ENCODE peak calls at places on chromosomes 13 and 19, in seven cellular contexts. Y is testis, E is astrocyte of the cerebellum, V is lower leg skin, B is choroid plexus epithelial cell, F is glutamatergic neuron, O is cardiac muscle cell. P is an unnamed sample.

GRCh38 chr13:40974460-40975407 is 44.4 kb downstream of the ELF1 start:
- DNase-seq in Y (peak), E (no peak), V (no peak), B (peak), F (no peak), O (peak), P (peak)

GRCh38 chr19:10862561-10863106 is 8.7 kb upstream of the CARM1 start:
- DNase-seq in Y (no peak), E (no peak), V (no peak), B (no peak), F (no peak), O (no peak), P (no peak)

GRCh38 chr13:44912617-44913016 is 76.7 kb downstream of the NUFIP1 start:
- DNase-seq in Y (no peak), E (no peak), V (no peak), B (no peak), F (no peak), O (no peak), P (no peak)

GRCh38 chr13:97000295-97000925 is 6.1 kb upstream of the OXGR1 start:
- DNase-seq in Y (no peak), E (no peak), V (no peak), B (no peak), F (no peak), O (peak), P (no peak)

GRCh38 chr19:8569066-8569761 is 8.0 kb downstream of the MYO1F start:
- DNase-seq in Y (peak), E (peak), V (peak), B (peak), F (no peak), O (peak), P (no peak)

GRCh38 chr19:47310819-47311218 is 1.2 kb downstream of the C5AR1 start:
- DNase-seq in Y (peak), E (no peak), V (no peak), B (peak), F (no peak), O (peak), P (no peak)

GRCh38 chr19:45130236-45130635 is 30.5 kb downstream of the NKPD1 start:
- DNase-seq in Y (no peak), E (no peak), V (no peak), B (no peak), F (no peak), O (no peak), P (no peak)

GRCh38 chr19:45471866-45472556 is 4.2 kb downstream of the FOSB start:
- DNase-seq in Y (no peak), E (no peak), V (no peak), B (no peak), F (no peak), O (peak), P (no peak)

GRCh38 chr13:97058896-97059295 is 64.6 kb upstream of the OXGR1 start:
- DNase-seq in Y (no peak), E (peak), V (no peak), B (peak), F (no peak), O (no peak), P (no peak)

GRCh38 chr13:30114586-30115256 is 192.6 kb downstream of the KATNAL1 start:
- DNase-seq in Y (peak), E (peak), V (peak), B (peak), F (peak), O (peak), P (peak)

GRCh38 chr13:102638741-102639140 is 42.0 kb downstream of the TPP2 start:
- DNase-seq in Y (no peak), E (no peak), V (no peak), B (no peak), F (no peak), O (no peak), P (no peak)

GRCh38 chr13:112980441-112980840 is 11.4 kb downstream of the MCF2L start:
- DNase-seq in Y (no peak), E (no peak), V (no peak), B (no peak), F (no peak), O (no peak), P (no peak)

GRCh38 chr13:24230428-24231072 is 70.0 kb downstream of the SPATA13 start:
- DNase-seq in Y (no peak), E (no peak), V (no peak), B (no peak), F (no peak), O (no peak), P (no peak)

GRCh38 chr13:71876648-71877279 is 9.8 kb upstream of the DACH1 start:
- DNase-seq in Y (no peak), E (no peak), V (no peak), B (no peak), F (no peak), O (no peak), P (no peak)

GRCh38 chr13:44404261-44405139 is 30.9 kb downstream of the SERP2 start:
- DNase-seq in Y (no peak), E (no peak), V (no peak), B (no peak), F (no peak), O (no peak), P (no peak)

GRCh38 chr13:114131581-114132418 is 623 bp downstream of the RASA3 start:
- DNase-seq in Y (no peak), E (no peak), V (no peak), B (peak), F (no peak), O (peak), P (no peak)

GRCh38 chr13:24263652-24264051 is 45.7 kb upstream of the C1QTNF9 start:
- DNase-seq in Y (no peak), E (no peak), V (no peak), B (peak), F (no peak), O (peak), P (no peak)

GRCh38 chr13:28336193-28336657 is 158.7 kb downstream of the FLT1 start:
- DNase-seq in Y (no peak), E (no peak), V (no peak), B (no peak), F (no peak), O (no peak), P (peak)

GRCh38 chr13:27857271-27857670 is 62.5 kb upstream of the PDX1 start:
- DNase-seq in Y (no peak), E (no peak), V (no peak), B (no peak), F (peak), O (no peak), P (no peak)

GRCh38 chr13:35884211-35884610 is 247.0 kb downstream of the DCLK1 start:
- DNase-seq in Y (no peak), E (no peak), V (no peak), B (no peak), F (no peak), O (peak), P (no peak)

GRCh38 chr13:39915418-39915817 is 260.0 kb downstream of the COG6 start:
- DNase-seq in Y (no peak), E (no peak), V (no peak), B (no peak), F (no peak), O (no peak), P (no peak)

GRCh38 chr13:46728777-46729176 is 68.2 kb downstream of the ESD start:
- DNase-seq in Y (no peak), E (no peak), V (no peak), B (peak), F (no peak), O (no peak), P (peak)
- TF ChIP-seq CTCF in Y (no peak), E (no peak), V (no peak), B (peak), F (peak), O (no peak), P (no peak)

DNA sequence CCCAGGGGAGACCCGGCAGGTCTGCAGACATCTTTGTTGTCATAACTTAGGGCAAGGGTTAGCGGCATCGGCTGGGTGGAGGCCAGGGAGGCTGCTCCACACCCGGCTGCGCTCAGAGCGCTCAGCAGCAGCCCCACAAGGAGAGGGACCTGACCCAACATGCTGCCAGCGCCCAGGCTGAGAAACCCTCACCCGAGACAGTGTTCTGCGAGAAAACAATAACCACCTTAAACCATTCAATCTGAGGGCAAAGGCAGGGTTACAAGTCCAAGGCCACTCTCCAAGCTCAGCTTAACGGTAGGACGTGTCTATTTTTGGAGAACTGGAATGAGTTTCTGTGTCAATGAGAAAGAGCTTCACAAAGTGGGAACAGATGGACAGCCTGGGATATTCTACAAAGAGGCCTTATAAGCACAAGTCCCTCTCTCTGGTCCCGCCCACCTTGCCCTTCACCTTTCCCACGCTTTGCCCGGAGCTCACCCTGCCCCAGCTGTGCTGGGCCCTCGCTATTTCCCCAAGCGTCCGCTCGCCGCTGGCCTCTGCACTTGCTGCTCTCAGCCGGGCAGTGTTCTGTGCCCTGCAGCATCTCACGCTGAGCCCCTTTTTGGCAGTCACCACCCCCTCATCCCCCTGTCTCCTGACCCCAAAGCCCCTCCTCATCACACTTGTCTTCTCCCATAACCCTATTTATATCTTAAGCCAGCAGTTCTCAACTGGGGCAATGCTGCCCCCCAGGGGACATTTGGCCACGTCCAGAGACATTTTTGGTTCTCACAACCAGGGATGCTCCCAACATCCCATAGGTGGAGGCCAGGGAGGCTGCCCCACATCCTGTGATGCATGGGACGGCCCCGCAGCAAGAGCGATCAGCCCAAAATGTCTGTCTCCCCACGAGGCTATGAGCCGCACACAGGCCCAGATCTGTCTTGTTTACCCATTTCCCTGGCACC is 17.6 kb downstream of the PPP1R12C start:
- DNase-seq in Y (peak), E (no peak), V (no peak), B (no peak), F (peak), O (no peak), P (peak)
- TF ChIP-seq CTCF in Y (no peak), E (peak), V (no peak), B (peak), F (no peak), O (peak), P (no peak)

GRCh38 chr13:55963934-55964333 is 1176.8 kb upstream of the PRR20A start:
- DNase-seq in Y (no peak), E (no peak), V (no peak), B (no peak), F (no peak), O (no peak), P (no peak)

GRCh38 chr13:55967055-55967454 is 1173.7 kb upstream of the PRR20A start:
- DNase-seq in Y (no peak), E (no peak), V (no peak), B (no peak), F (no peak), O (no peak), P (no peak)
- TF ChIP-seq CTCF in Y (no peak), E (no peak), V (no peak), B (no peak), F (no peak), O (no peak), P (no peak)

DNA sequence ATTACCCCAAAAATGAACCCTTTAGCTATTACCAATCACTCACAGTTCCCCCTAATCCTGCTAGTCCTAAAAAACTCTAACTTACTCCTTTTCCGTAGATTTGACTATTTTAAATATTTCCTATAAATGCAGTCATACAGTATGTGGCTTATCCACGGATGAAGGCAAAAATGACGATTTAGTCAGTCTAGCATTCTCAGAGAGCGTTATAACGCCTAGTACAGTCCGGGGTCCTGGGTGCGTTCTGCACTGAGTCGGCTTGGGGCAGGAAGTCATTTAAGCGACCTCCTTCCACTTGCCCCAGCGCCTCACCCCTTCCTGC is 520 bp upstream of the ZNF383 start:
- DNase-seq in Y (no peak), E (no peak), V (no peak), B (no peak), F (no peak), O (no peak), P (no peak)
- TF ChIP-seq CTCF in Y (no peak), E (no peak), V (no peak), B (no peak), F (no peak), O (no peak), P (no peak)

DNA sequence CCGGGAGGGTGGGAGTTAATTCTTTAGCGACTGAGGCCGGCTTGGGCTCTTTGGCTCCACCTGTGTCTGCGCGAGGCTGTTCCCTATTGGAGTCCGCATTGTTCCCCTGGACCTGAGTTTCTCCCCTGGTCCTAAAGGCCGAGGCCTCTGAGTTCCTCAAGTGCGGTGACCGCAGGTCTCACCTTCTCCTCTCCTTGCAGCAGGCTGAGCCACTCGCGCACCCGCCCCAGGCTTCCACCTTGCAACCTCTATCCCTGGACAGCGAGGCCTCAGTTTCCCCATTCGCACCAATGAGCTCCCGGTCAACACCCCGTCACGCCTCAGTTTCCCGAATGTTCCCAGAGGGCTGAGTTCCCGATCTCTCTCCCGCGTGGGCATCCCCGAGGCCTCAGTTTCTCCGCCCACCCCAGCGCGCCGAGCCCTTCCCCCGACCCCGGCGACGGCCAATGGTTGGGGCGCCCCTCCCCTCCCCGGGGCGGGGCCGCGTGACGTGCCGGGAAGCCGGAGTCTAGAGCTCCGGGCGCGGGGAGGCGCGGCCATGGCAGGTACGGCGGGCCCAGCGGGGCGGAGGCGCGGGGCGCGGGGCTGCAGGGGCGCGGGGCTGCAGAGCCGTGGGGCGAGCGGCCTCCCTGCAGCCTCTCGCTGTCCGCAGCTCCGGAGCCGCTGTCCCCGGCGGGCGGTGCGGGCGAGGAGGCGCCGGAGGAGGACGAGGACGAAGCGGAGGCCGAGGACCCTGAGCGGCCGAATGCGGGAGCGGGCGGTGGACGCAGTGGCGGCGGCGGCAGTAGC is at the start of gene MPND:
- DNase-seq in Y (peak), E (peak), V (peak), B (peak), F (peak), O (peak), P (peak)
- TF ChIP-seq CTCF in Y (no peak), E (peak), V (no peak), B (peak), F (no peak), O (peak), P (no peak)

DNA sequence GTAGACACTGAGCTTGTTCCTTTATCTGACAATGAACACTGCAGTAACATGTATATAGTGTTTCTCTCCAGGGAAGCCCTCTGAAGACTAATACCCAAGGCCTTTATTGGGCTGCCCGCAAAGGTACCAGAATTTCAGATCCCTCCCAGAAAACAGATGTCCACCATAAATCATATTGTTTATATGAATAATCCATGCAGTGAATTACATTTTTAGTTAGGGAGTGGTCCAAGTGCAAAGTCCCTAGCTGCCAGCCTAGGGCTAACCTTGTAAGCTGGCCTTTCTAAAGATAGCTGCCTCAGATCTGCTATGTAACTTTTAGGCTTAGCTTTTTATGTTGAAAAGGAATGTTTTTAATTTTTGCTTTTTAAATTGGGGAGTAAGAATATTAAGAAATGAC is 44.7 kb downstream of the TDRD3 start:
- DNase-seq in Y (no peak), E (no peak), V (no peak), B (no peak), F (no peak), O (no peak), P (no peak)
- TF ChIP-seq CTCF in Y (no peak), E (no peak), V (no peak), B (no peak), F (no peak), O (no peak), P (no peak)

GRCh38 chr19:6719540-6719861 is 949 bp downstream of the C3 start:
- DNase-seq in Y (no peak), E (no peak), V (no peak), B (no peak), F (no peak), O (no peak), P (no peak)

GRCh38 chr19:6719992-6720368 is 470 bp downstream of the C3 start:
- DNase-seq in Y (no peak), E (no peak), V (no peak), B (no peak), F (no peak), O (no peak), P (no peak)

GRCh38 chr19:6720369-6721112 is at the start of gene C3:
- DNase-seq in Y (peak), E (no peak), V (peak), B (peak), F (no peak), O (peak), P (no peak)

GRCh38 chr19:6721773-6722172 is 1.3 kb upstream of the C3 start:
- DNase-seq in Y (no peak), E (no peak), V (no peak), B (no peak), F (no peak), O (no peak), P (no peak)

GRCh38 chr19:6721113-6721474 is 644 bp upstream of the C3 start:
- DNase-seq in Y (no peak), E (no peak), V (no peak), B (no peak), F (no peak), O (no peak), P (no peak)
- TF ChIP-seq CTCF in Y (no peak), E (no peak), V (no peak), B (no peak), F (no peak), O (no peak), P (no peak)

DNA sequence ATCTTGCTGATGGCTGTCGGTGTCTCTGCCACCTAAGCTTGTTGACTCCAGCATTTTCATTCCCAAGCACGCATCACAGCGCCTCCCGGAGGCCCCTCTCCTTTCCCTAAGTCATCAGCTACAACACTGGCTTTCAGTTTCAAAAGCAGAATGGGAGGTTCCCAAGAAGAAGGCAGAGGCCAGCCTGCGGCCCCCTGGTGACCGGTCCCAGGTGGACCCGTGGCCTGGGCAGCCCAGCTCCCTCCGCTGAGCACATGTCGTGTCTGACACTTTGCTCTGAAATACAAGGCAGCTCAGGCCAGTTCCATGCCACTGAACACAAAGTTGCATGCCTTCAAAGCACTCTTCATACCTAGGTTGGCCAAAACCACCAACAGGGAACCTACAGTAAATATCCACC is 8.5 kb downstream of the MLLT1 start:
- DNase-seq in Y (no peak), E (no peak), V (no peak), B (peak), F (no peak), O (no peak), P (no peak)
- TF ChIP-seq CTCF in Y (no peak), E (peak), V (no peak), B (peak), F (no peak), O (peak), P (no peak)

GRCh38 chr13:107020393-107020792 is 452.5 kb upstream of the ARGLU1 start:
- DNase-seq in Y (no peak), E (no peak), V (no peak), B (no peak), F (no peak), O (no peak), P (no peak)
- TF ChIP-seq CTCF in Y (no peak), E (no peak), V (no peak), B (no peak), F (no peak), O (no peak), P (no peak)

GRCh38 chr19:41363371-41363752 is 587 bp downstream of the B9D2 start:
- DNase-seq in Y (no peak), E (no peak), V (no peak), B (no peak), F (no peak), O (no peak), P (no peak)

GRCh38 chr19:41363753-41364545 is at the start of gene B9D2:
- DNase-seq in Y (peak), E (peak), V (peak), B (peak), F (peak), O (peak), P (peak)

GRCh38 chr19:41367848-41368301 is 3.9 kb upstream of the B9D2 start:
- DNase-seq in Y (no peak), E (peak), V (no peak), B (peak), F (no peak), O (peak), P (no peak)

GRCh38 chr19:41364546-41365391 is 820 bp upstream of the B9D2 start:
- DNase-seq in Y (peak), E (no peak), V (no peak), B (peak), F (no peak), O (no peak), P (no peak)

GRCh38 chr19:41366089-41366488 is 2.1 kb upstream of the B9D2 start:
- DNase-seq in Y (no peak), E (no peak), V (no peak), B (no peak), F (no peak), O (no peak), P (no peak)
- TF ChIP-seq CTCF in Y (no peak), E (peak), V (no peak), B (peak), F (no peak), O (peak), P (peak)